ENCODE peak calls at places on chromosomes 4 and X, in six cellular contexts. U is neuronal stem cell, X is H9, Y is mesenchymal stem cell, N is IMR-90, S is H1. G is an unnamed sample.

GRCh38 chrX:71616672-71617529 is 1.4 kb downstream of the CXCR3 start:
- DNase-seq in Y (no peak), N (no peak), U (no peak), S (no peak), X (peak; percentile 39), G (peak; percentile 13)

GRCh38 chrX:14922437-14922836 is 49.2 kb downstream of the MOSPD2 start:
- DNase-seq in S (no peak), N (peak; percentile 94), X (no peak), Y (peak; percentile 86), U (no peak), G (no peak)

GRCh38 chr4:146485968-146486367 is 35.8 kb downstream of the SLC10A7 start:
- DNase-seq in N (no peak), Y (no peak), S (no peak), U (no peak), X (no peak), G (no peak)

GRCh38 chrX:12021708-12022107 is 116.6 kb upstream of the FRMPD4 start:
- DNase-seq in Y (no peak), X (no peak), N (no peak), U (no peak), S (no peak), G (no peak)

GRCh38 chr4:85426366-85426765 is 48.6 kb upstream of the ARHGAP24 start:
- DNase-seq in Y (no peak), S (no peak), N (no peak), U (no peak), X (no peak), G (no peak)

GRCh38 chrX:43474321-43474720 is 181.8 kb upstream of the MAOA start:
- DNase-seq in N (no peak), X (peak; percentile 49), Y (no peak), S (no peak), U (no peak), G (peak; percentile 57)

GRCh38 chrX:38800981-38801845 is at the start of gene MID1IP1:
- DNase-seq in Y (peak; percentile 95), U (peak; percentile 80), S (peak; percentile 69), X (peak; percentile 95), N (peak; percentile 89), G (peak; percentile 97)

GRCh38 chr4:148854203-148854602 is 412.0 kb upstream of the NR3C2 start:
- DNase-seq in U (no peak), N (no peak), X (no peak), S (no peak), Y (no peak), G (no peak)

GRCh38 chr4:51932261-51932660 is 87.9 kb downstream of the LRRC66 start:
- DNase-seq in Y (no peak), N (no peak), S (no peak), U (no peak), X (no peak), G (no peak)

GRCh38 chrX:155747520-155747919 is 133.6 kb upstream of the VAMP7 start:
- DNase-seq in Y (no peak), U (no peak), X (no peak), S (no peak), N (no peak), G (no peak)

GRCh38 chrX:105872921-105873320 is 50.6 kb downstream of the NRK start:
- DNase-seq in N (no peak), S (no peak), X (no peak), U (no peak), Y (no peak), G (no peak)

DNA sequence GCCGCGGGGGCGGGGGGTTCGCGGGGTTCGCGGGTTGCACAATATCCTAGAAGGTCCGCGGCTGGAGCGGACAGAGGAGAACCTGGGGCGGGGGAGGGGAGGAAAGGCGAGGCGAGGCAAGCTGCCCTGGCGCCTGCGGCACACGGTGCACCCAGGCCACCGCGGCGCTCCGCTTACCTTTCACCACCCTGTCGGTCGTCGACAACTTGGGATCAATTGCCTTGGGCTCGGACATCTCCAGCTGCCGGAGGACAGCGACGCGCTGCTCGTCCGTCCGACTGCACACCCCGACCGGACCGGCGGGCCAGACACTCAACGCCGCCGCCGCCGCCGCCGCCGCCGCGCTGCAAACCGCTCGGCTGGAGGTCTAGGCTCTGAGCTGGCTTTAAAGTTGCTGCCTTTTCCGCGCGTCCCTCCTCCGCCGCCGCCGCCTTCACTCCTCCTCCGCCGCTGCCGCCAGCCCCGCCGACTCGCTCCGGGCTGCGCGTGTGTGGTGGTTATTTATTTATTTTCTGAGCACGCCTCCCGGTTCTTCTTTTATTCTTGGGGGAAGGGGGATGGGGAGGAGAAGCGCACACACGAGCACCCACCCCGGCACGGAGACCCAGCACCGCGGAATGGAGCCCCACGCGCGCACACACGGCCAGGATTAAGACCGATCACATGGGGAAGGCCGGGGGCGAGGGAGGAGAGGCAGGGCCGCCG is 612 bp downstream of the PPP3CA start:
- DNase-seq in S (no peak), U (peak; percentile 57), N (peak; percentile 53), X (peak; percentile 52), Y (peak; percentile 86), G (peak; percentile 70)
- H4K8ac ChIP-seq in S (peak overlapping the region; percentile 93), U (peak overlapping the region; percentile 92), N (peak overlapping the region; percentile 40), X (no peak overlapping the region), Y (peak overlapping the region; percentile 86), G (no peak overlapping the region)

DNA sequence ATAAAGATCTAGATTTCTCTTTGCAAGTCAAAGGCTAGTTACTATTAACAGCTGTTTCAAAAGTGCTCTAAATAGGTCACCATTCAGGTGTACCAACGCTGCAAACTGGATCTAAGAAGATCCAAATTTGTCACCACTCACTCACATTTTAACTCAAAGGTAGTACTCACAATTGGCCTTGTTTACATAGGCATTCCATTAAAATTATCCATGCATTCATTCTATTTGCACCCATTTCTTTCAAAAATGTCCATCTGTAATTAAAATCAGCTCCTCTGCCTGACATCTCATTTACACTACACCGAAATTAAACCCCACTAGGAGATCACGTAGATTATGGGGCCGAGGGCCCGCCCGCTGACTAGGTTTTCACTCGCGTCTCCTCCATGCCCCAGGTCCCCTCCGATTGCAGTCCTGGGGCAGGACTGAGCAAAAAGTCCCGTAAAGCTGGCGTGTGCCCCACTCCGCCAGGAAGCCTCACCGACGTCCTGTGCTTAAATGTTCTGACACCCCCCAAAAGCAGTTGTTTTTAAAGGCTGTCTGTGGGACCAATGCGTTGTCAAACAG is 1.3 kb upstream of the ING2 start:
- DNase-seq in U (no peak), Y (no peak), S (no peak), X (no peak), N (no peak), G (no peak)
- H2BK5ac ChIP-seq in U (peak overlapping the region; percentile 98), Y (no peak overlapping the region), S (peak overlapping the region; percentile 88), X (no peak overlapping the region), N (peak overlapping the region; percentile 65), G (peak overlapping the region; percentile 77)

DNA sequence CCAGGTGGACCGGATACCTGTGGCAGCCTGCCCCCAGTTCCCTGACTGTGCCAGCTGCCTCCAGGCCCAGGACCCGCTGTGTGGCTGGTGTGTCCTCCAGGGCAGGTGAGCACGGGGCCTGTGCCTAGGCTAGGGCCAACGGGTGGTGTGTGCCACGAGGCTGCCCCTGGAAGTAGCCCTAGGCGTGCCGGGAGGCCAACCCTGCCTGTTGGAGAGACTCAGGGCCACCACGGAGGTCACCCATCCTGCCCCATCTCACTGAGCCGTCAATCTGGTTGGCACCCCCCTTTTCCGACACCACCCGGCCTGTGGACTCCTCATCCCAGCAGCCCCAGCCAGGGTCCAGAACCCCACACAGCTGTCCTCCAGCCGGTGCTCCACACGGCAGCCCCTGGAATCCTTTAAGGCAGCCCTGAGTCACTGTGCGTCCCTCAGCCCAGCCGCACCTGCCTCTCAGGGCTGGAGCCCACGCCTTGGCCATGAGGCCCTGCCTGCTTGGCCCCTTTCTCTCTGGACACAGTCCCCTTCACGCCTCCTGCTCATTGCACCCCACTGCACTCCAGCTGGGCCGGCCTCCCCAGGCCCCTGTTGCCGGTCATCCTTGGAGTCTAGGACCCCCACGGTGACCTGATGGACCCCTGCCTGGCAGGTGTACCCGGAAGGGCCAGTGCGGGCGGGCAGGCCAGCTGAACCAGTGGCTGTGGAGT is 5.3 kb downstream of the PLXNB3 start:
- DNase-seq in Y (no peak), X (peak; percentile 25), S (no peak), U (no peak), N (no peak), G (no peak)
- H2BK15ac ChIP-seq in Y (no peak overlapping the region), X (no peak overlapping the region), S (no peak overlapping the region), U (no peak overlapping the region), N (no peak overlapping the region), G (no peak overlapping the region)

GRCh38 chrX:154097597-154098541 is at the start of gene MECP2:
- DNase-seq in U (peak; percentile 89), N (peak; percentile 88), X (peak; percentile 94), Y (peak; percentile 91), S (peak; percentile 68), G (peak; percentile 95)
- H4K8ac ChIP-seq in U (no peak within 1 kb of the TSS), N (peak within 1 kb of the TSS; percentile 77), X (no peak within 1 kb of the TSS), Y (peak within 1 kb of the TSS; percentile 64), S (peak within 1 kb of the TSS; percentile 68), G (peak within 1 kb of the TSS; percentile 76)

DNA sequence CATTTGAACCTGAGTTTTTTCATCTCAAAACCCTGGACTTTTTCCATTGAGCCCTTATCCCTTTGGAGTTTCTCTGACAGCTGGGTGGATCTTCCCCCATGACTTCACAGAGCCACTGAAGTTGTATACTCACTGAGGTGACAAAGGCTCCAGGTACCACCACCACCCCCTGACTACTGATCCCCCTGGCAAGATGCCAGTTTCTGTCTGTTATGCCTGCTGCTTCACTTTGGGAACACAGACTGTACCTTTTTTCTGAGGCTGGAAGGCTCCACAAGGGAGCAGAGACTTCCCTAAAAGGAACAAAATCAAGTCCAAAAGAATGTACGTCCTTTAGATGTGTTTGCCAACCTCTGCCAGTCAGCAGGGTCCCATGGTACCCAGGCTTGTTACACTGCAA is 160.3 kb upstream of the JADE1 start:
- DNase-seq in X (no peak), Y (no peak), S (no peak), N (no peak), U (no peak), G (no peak)
- H2BK5ac ChIP-seq in X (no peak overlapping the region), Y (no peak overlapping the region), S (peak overlapping the region; percentile 89), N (no peak overlapping the region), U (no peak overlapping the region), G (no peak overlapping the region)